ENCODE peak calls at places on chromosome X, in six cellular contexts. I is mesendoderm, U is left ventricle myocardium inferior, C is A549, T is ovary, Y is uterus. L is an unnamed sample.

GRCh38 chrX:53288173-53288572 is 6.8 kb upstream of the IQSEC2 start:
- DNase-seq in I (peak), U (peak), C (no peak), T (no peak), Y (peak), L (no peak)

GRCh38 chrX:95318882-95319281 is 1365.8 kb upstream of the DIAPH2 start:
- DNase-seq in I (peak), U (no peak), C (no peak), T (no peak), Y (no peak), L (no peak)

GRCh38 chrX:2576793-2577192 is 76.0 kb upstream of the DHRSX start:
- DNase-seq in I (peak), U (no peak), C (peak), T (no peak), Y (no peak), L (no peak)

GRCh38 chrX:119118780-119119395 is 8.7 kb downstream of the KIAA1210 start:
- DNase-seq in I (peak), U (peak), C (peak), T (peak), Y (peak), L (peak)

GRCh38 chrX:77432998-77433397 is 14.2 kb upstream of the FGF16 start:
- DNase-seq in I (no peak), U (no peak), C (no peak), T (no peak), Y (no peak), L (no peak)

GRCh38 chrX:119523664-119524184 is 41.5 kb downstream of the STEEP1 start:
- DNase-seq in I (no peak), U (no peak), C (no peak), T (no peak), Y (no peak), L (no peak)

GRCh38 chrX:118973389-118974087 is 880 bp upstream of the LONRF3 start:
- DNase-seq in I (no peak), U (peak), C (no peak), T (peak), Y (peak), L (no peak)

GRCh38 chrX:41457618-41458192 is 10.6 kb downstream of the NYX start:
- DNase-seq in I (no peak), U (no peak), C (no peak), T (no peak), Y (no peak), L (no peak)

GRCh38 chrX:10904220-10904619 is 206.9 kb upstream of the HCCS start:
- DNase-seq in I (no peak), U (no peak), C (no peak), T (no peak), Y (no peak), L (no peak)

GRCh38 chrX:70455366-70456202 is 10.9 kb downstream of the DLG3 start:
- DNase-seq in I (peak), U (no peak), C (no peak), T (no peak), Y (no peak), L (no peak)

GRCh38 chrX:130975947-130976346 is 72.9 kb upstream of the ENOX2 start:
- DNase-seq in I (peak), U (no peak), C (peak), T (no peak), Y (no peak), L (peak)

GRCh38 chrX:18491601-18492000 is 66.2 kb downstream of the CDKL5 start:
- DNase-seq in I (no peak), U (no peak), C (no peak), T (no peak), Y (no peak), L (no peak)

GRCh38 chrX:2284133-2284532 is 216.6 kb downstream of the DHRSX start:
- DNase-seq in I (no peak), U (no peak), C (no peak), T (no peak), Y (no peak), L (no peak)

GRCh38 chrX:115017455-115017854 is at the start of gene IL13RA2:
- DNase-seq in I (peak), U (no peak), C (no peak), T (no peak), Y (no peak), L (no peak)

GRCh38 chrX:20522420-20522819 is 255.7 kb upstream of the RPS6KA3 start:
- DNase-seq in I (no peak), U (no peak), C (no peak), T (no peak), Y (no peak), L (no peak)

GRCh38 chrX:110211340-110211739 is 106.5 kb downstream of the AMMECR1 start:
- DNase-seq in I (no peak), U (no peak), C (no peak), T (no peak), Y (no peak), L (no peak)

GRCh38 chrX:110600745-110601310 is 194.8 kb downstream of the CHRDL1 start:
- DNase-seq in I (peak), U (no peak), C (no peak), T (no peak), Y (no peak), L (peak)

GRCh38 chrX:68685722-68686683 is 38.5 kb downstream of the STARD8 start:
- DNase-seq in I (peak), U (peak), C (peak), T (peak), Y (peak), L (no peak)

GRCh38 chrX:46757052-46757451 is 1.9 kb downstream of the SLC9A7 start:
- DNase-seq in I (no peak), U (no peak), C (no peak), T (no peak), Y (no peak), L (no peak)

GRCh38 chrX:110836982-110837381 is 41.4 kb upstream of the CHRDL1 start:
- DNase-seq in I (peak), U (no peak), C (no peak), T (no peak), Y (no peak), L (no peak)

GRCh38 chrX:37765507-37765906 is 14.4 kb upstream of the CYBB start:
- DNase-seq in I (no peak), U (no peak), C (no peak), T (no peak), Y (no peak), L (no peak)

GRCh38 chrX:116317409-116317808 is 119.0 kb upstream of the SLC6A14 start:
- DNase-seq in I (peak), U (peak), C (no peak), T (no peak), Y (no peak), L (peak)

GRCh38 chrX:307261-308111 is 11.1 kb downstream of the GTPBP6 start:
- DNase-seq in I (no peak), U (peak), C (no peak), T (no peak), Y (no peak), L (peak)

GRCh38 chrX:1207496-1208025 is 4.9 kb downstream of the CRLF2 start:
- DNase-seq in I (no peak), U (no peak), C (no peak), T (no peak), Y (no peak), L (no peak)

GRCh38 chrX:46912673-46913491 is 661 bp downstream of the JADE3 start:
- DNase-seq in I (peak), U (peak), C (peak), T (peak), Y (peak), L (peak)

GRCh38 chrX:10529344-10529743 is 91.0 kb downstream of the MID1 start:
- DNase-seq in I (no peak), U (no peak), C (no peak), T (no peak), Y (no peak), L (no peak)

GRCh38 chrX:150664290-150664689 is 28.9 kb upstream of the MTMR1 start:
- DNase-seq in I (no peak), U (peak), C (no peak), T (peak), Y (no peak), L (no peak)

GRCh38 chrX:63754860-63755579 is 30.0 kb downstream of the ARHGEF9 start:
- DNase-seq in I (peak), U (peak), C (peak), T (peak), Y (peak), L (peak)
- H3K27ac ChIP-seq in I (peak), U (peak), C (peak), T (peak), Y (peak), L (peak)

GRCh38 chrX:129705988-129706387 is 32.8 kb upstream of the XPNPEP2 start:
- DNase-seq in I (no peak), U (no peak), C (no peak), T (no peak), Y (no peak), L (no peak)
- H3K4me3 ChIP-seq in I (no peak), U (no peak), C (no peak), T (no peak), Y (no peak), L (no peak)

GRCh38 chrX:101749436-101749835 is 89.8 kb upstream of the ARMCX2 start:
- DNase-seq in I (peak), U (no peak), C (no peak), T (no peak), Y (no peak), L (no peak)
- H3K27ac ChIP-seq in I (no peak), U (no peak), C (no peak), T (no peak), Y (no peak), L (no peak)

GRCh38 chrX:40172169-40172979 is 74.6 kb upstream of the BCOR start:
- DNase-seq in I (peak), U (peak), C (no peak), T (peak), Y (peak), L (peak)
- H3K4me3 ChIP-seq in I (no peak), U (peak), C (no peak), T (peak), Y (peak), L (peak)

GRCh38 chrX:136028383-136028984 is 43.2 kb downstream of the SLC9A6 start:
- DNase-seq in I (peak), U (no peak), C (peak), T (no peak), Y (no peak), L (no peak)
- H3K27ac ChIP-seq in I (no peak), U (peak), C (no peak), T (no peak), Y (peak), L (no peak)

GRCh38 chrX:31236231-31236630 is 164.4 kb upstream of the FTHL17 start:
- DNase-seq in I (no peak), U (no peak), C (no peak), T (no peak), Y (no peak), L (no peak)
- H3K4me3 ChIP-seq in I (no peak), U (no peak), C (no peak), T (no peak), Y (no peak), L (no peak)

GRCh38 chrX:13816899-13817298 is at the start of gene GPM6B:
- DNase-seq in I (peak), U (no peak), C (no peak), T (no peak), Y (no peak), L (no peak)
- H3K27ac ChIP-seq in I (no peak), U (no peak), C (no peak), T (no peak), Y (no peak), L (no peak)

L was measured in SJSA1.